ENCODE peak calls at places on chromosome 2, in six cellular contexts. H is GM18507; C is fibroblast of mammary gland; O is activated CD4-positive, alpha-beta T cell treated with anti-CD3 and anti-CD28 coated beads, Interleukin-2, amount 10 ng/mL, durations not matched to agents 7 days and 5 days; B is T-helper 2 cell; M is AG20443. L is an unnamed sample.

GRCh38 chr2:142874293-142874814 is 3.1 kb upstream of the KYNU start:
- DNase-seq in H (no peak), C (peak), O (no peak), B (no peak), M (peak), L (peak)

GRCh38 chr2:26067980-26068507 is 34.2 kb downstream of the RAB10 start:
- DNase-seq in H (no peak), C (no peak), O (no peak), B (no peak), M (no peak), L (no peak)

GRCh38 chr2:22855761-22856184 is 529.2 kb upstream of the KLHL29 start:
- DNase-seq in H (no peak), C (no peak), O (no peak), B (no peak), M (no peak), L (no peak)

GRCh38 chr2:53543083-53543482 is 224.5 kb upstream of the CHAC2 start:
- DNase-seq in H (no peak), C (no peak), O (no peak), B (no peak), M (no peak), L (no peak)

GRCh38 chr2:195648780-195649179 is 8.2 kb upstream of the SLC39A10 start:
- DNase-seq in H (no peak), C (no peak), O (no peak), B (peak), M (peak), L (no peak)

GRCh38 chr2:165901996-165902395 is 51.6 kb downstream of the TTC21B start:
- DNase-seq in H (no peak), C (no peak), O (no peak), B (no peak), M (no peak), L (no peak)

GRCh38 chr2:163887182-163887581 is 151.4 kb upstream of the FIGN start:
- DNase-seq in H (no peak), C (no peak), O (no peak), B (no peak), M (no peak), L (no peak)

GRCh38 chr2:68733365-68733764 is 1.2 kb upstream of the ARHGAP25 start:
- DNase-seq in H (no peak), C (no peak), O (no peak), B (no peak), M (no peak), L (no peak)

GRCh38 chr2:179331066-179331465 is 66.4 kb upstream of the SESTD1 start:
- DNase-seq in H (no peak), C (no peak), O (no peak), B (no peak), M (no peak), L (no peak)

GRCh38 chr2:40118622-40119021 is 333.3 kb downstream of the SLC8A1 start:
- DNase-seq in H (no peak), C (no peak), O (no peak), B (no peak), M (no peak), L (no peak)

GRCh38 chr2:20143263-20143662 is 81.7 kb downstream of the SDC1 start:
- DNase-seq in H (no peak), C (peak), O (no peak), B (no peak), M (peak), L (no peak)

GRCh38 chr2:119015849-119016248 is 73.9 kb downstream of the MARCO start:
- DNase-seq in H (no peak), C (no peak), O (no peak), B (no peak), M (no peak), L (no peak)

GRCh38 chr2:44429034-44429433 is 67.3 kb downstream of the CAMKMT start:
- DNase-seq in H (no peak), C (peak), O (no peak), B (no peak), M (no peak), L (no peak)

GRCh38 chr2:42410732-42411514 is 49.9 kb upstream of the COX7A2L start:
- DNase-seq in H (no peak), C (no peak), O (no peak), B (no peak), M (no peak), L (no peak)

GRCh38 chr2:100580474-100581264 is 17.9 kb downstream of the PDCL3 start:
- DNase-seq in H (peak), C (no peak), O (peak), B (peak), M (no peak), L (no peak)

GRCh38 chr2:144703852-144704324 is 184.0 kb upstream of the ZEB2 start:
- DNase-seq in H (no peak), C (peak), O (no peak), B (no peak), M (peak), L (no peak)

GRCh38 chr2:73258913-73259215 is 24.8 kb downstream of the CCT7 start:
- DNase-seq in H (no peak), C (no peak), O (no peak), B (no peak), M (no peak), L (no peak)

GRCh38 chr2:201956361-201956760 is 77.3 kb upstream of the FZD7 start:
- DNase-seq in H (no peak), C (no peak), O (no peak), B (no peak), M (no peak), L (no peak)

GRCh38 chr2:10000541-10000940 is 42.8 kb upstream of the KLF11 start:
- DNase-seq in H (no peak), C (no peak), O (no peak), B (no peak), M (no peak), L (no peak)

GRCh38 chr2:231707625-231708049 is 688 bp upstream of the PTMA start:
- DNase-seq in H (no peak), C (peak), O (no peak), B (no peak), M (no peak), L (peak)

GRCh38 chr2:214127178-214127970 is 283.5 kb upstream of the VWC2L start:
- DNase-seq in H (no peak), C (peak), O (no peak), B (no peak), M (peak), L (no peak)

GRCh38 chr2:232982926-232983668 is 30.0 kb downstream of the NGEF start:
- DNase-seq in H (no peak), C (no peak), O (no peak), B (no peak), M (peak), L (no peak)

GRCh38 chr2:48202863-48203642 is 296.8 kb upstream of the FBXO11 start:
- DNase-seq in H (no peak), C (no peak), O (no peak), B (no peak), M (no peak), L (no peak)

GRCh38 chr2:10390369-10390801 is 57.7 kb downstream of the ODC1 start:
- DNase-seq in H (no peak), C (peak), O (no peak), B (no peak), M (peak), L (no peak)

GRCh38 chr2:237299897-237300296 is 114.1 kb downstream of the COL6A3 start:
- DNase-seq in H (no peak), C (peak), O (no peak), B (no peak), M (peak), L (no peak)

GRCh38 chr2:194867328-194867727 is 789.7 kb upstream of the SLC39A10 start:
- DNase-seq in H (no peak), C (peak), O (no peak), B (no peak), M (peak), L (no peak)

GRCh38 chr2:64730551-64731305 is 77.0 kb upstream of the SERTAD2 start:
- DNase-seq in H (no peak), C (peak), O (peak), B (peak), M (peak), L (no peak)

GRCh38 chr2:240632291-240632670 is 7.0 kb downstream of the GPR35 start:
- DNase-seq in H (no peak), C (no peak), O (no peak), B (no peak), M (no peak), L (no peak)

GRCh38 chr2:8096484-8096883 is 585.4 kb upstream of the ID2 start:
- DNase-seq in H (no peak), C (no peak), O (no peak), B (no peak), M (no peak), L (no peak)

GRCh38 chr2:70509565-70509964 is 44.1 kb downstream of the TGFA start:
- DNase-seq in H (no peak), C (peak), O (no peak), B (no peak), M (peak), L (no peak)

GRCh38 chr2:183229386-183229785 is 105.1 kb downstream of the NUP35 start:
- DNase-seq in H (no peak), C (peak), O (no peak), B (no peak), M (no peak), L (no peak)